ENCODE peak calls at places on chromosomes 4 and X, in four cellular contexts. Z is GM12878, Y is H1, K is SK-N-SH. L is an unnamed sample.

GRCh38 chrX:141619336-141619735 is 29.8 kb downstream of the SPANXA2 start:
- DNase-seq in Z (no peak), Y (no peak), K (no peak), L (no peak)

GRCh38 chrX:86047174-86047991 is at the start of gene CHM:
- DNase-seq in Z (peak; percentile 63), Y (no peak), K (peak; percentile 77), L (peak; percentile 80)

GRCh38 chr4:21656832-21657231 is 291.7 kb downstream of the KCNIP4 start:
- DNase-seq in Z (no peak), Y (peak; percentile 2), K (no peak), L (peak; percentile 2)

GRCh38 chr4:139175647-139176298 is 1.2 kb downstream of the ELF2 start:
- DNase-seq in Z (no peak), Y (no peak), K (peak; percentile 56), L (no peak)

GRCh38 chr4:45554423-45554822 is 569.4 kb downstream of the GABRG1 start:
- DNase-seq in Z (no peak), Y (no peak), K (no peak), L (no peak)

GRCh38 chr4:26212528-26212927 is 108.3 kb upstream of the RBPJ start:
- DNase-seq in Z (no peak), Y (no peak), K (no peak), L (no peak)

GRCh38 chrX:103518571-103518970 is 718 bp downstream of the RAB40A start:
- DNase-seq in Z (no peak), Y (no peak), K (no peak), L (no peak)

GRCh38 chr4:6225469-6225868 is 25.1 kb upstream of the JAKMIP1 start:
- DNase-seq in Z (no peak), Y (no peak), K (no peak), L (no peak)

GRCh38 chr4:22491939-22492338 is 23.9 kb downstream of the ADGRA3 start:
- DNase-seq in Z (no peak), Y (no peak), K (no peak), L (no peak)

GRCh38 chr4:159075531-159075932 is 27.3 kb upstream of the RAPGEF2 start:
- DNase-seq in Z (no peak), Y (no peak), K (no peak), L (no peak)

GRCh38 chr4:86117781-86118302 is 242.0 kb downstream of the MAPK10 start:
- DNase-seq in Z (no peak), Y (no peak), K (peak; percentile 5), L (no peak)

GRCh38 chr4:95585016-95585695 is 36.4 kb upstream of the UNC5C start:
- DNase-seq in Z (no peak), Y (no peak), K (no peak), L (no peak)

GRCh38 chrX:118745570-118745969 is 18.2 kb downstream of the IL13RA1 start:
- DNase-seq in Z (no peak), Y (no peak), K (no peak), L (no peak)

GRCh38 chrX:56788717-56789122 is 59.7 kb downstream of the NBDY start:
- DNase-seq in Z (no peak), Y (no peak), K (no peak), L (peak; percentile 18)

GRCh38 chr4:110826656-110827055 is 203.8 kb upstream of the PITX2 start:
- DNase-seq in Z (no peak), Y (no peak), K (no peak), L (no peak)

DNA sequence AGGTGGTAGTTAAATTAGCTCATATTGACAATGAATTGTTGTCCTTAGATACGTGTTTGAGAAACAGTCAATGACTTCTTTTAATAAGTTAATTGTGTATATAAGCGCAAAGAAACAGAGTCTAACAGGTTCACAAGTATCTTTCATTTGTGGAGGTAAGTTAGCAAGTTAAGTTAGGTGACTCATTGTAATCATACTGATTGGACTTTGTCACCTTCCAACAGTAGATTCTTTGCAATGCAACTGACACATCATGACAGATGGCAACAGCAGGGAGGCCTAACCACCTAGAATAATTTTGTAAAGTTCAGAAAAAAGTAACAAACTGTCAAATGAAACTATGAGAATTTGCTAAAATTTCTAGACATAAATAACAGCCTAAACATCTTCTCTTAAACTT is 207.6 kb upstream of the PITX2 start:
- DNase-seq in Z (no peak), Y (no peak), K (no peak), L (no peak)
- TF ChIP-seq TCF12 in Z (no peak), Y (no peak), K (no peak), L (no peak)

DNA sequence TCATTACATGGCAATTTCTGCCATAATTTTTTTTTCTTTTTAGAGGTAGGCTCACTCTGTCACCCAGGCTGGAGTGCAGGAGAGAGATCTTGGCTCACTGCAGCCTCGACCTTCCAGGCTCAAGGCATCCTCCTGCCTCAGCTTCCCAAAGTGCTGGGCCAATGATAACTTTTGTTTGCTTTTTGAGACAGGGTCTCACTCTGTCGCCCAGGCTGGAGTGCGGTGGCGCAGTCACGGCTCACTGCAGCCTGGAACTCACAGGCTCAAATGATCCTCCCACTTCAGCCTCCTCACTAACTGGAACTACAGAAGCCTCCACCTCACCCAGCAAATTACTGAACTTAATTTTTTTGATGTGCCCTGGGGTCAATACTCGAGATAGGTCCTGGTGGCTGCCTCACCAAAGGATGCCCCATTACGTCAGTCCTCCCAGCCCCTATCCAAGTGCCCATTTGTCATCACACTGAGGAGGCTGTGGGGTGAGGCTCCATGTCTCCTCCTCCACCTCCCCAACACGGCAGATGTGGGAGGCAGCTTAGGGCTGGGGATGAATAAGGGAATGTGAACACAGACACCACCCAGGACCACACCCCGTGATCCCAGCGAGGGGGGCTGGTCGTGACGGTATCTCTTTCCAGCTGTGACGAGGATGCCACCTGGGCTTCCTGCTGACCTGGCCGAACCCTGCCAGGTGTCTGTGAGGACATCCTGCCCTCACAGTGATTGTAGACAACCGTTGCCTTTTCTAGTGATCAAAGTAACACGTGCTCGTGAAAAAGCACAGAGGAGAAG is 12.4 kb upstream of the NKX1-1 start:
- DNase-seq in Z (no peak), Y (no peak), K (no peak), L (no peak)
- TF ChIP-seq TCF12 in Z (no peak), Y (no peak), K (no peak), L (no peak)

GRCh38 chr4:2962614-2963184 is 507 bp downstream of the NOP14 start:
- DNase-seq in Z (no peak), Y (no peak), K (no peak), L (peak; percentile 12)

GRCh38 chr4:2964077-2964471 is 703 bp downstream of the GRK4 start:
- DNase-seq in Z (no peak), Y (no peak), K (peak; percentile 62), L (no peak)

GRCh38 chr4:2963185-2964076 is at the start of the genes GRK4 and NOP14:
- DNase-seq in Z (peak; percentile 92), Y (peak; percentile 96), K (peak; percentile 97), L (peak; percentile 94)

GRCh38 chr4:2961411-2962098 is 1.7 kb downstream of the NOP14 start:
- DNase-seq in Z (no peak), Y (no peak), K (peak; percentile 44), L (peak; percentile 44)

GRCh38 chr4:2962099-2962455 is 1.1 kb downstream of the NOP14 start:
- DNase-seq in Z (no peak), Y (no peak), K (peak; percentile 34), L (no peak)
- TF ChIP-seq TCF12 in Z (no peak), Y (no peak), K (no peak), L (no peak)

GRCh38 chr4:119783200-119783978 is 154.8 kb upstream of the PDE5A start:
- DNase-seq in Z (no peak), Y (no peak), K (no peak), L (no peak)

GRCh38 chr4:119785963-119786362 is 157.4 kb upstream of the PDE5A start:
- DNase-seq in Z (no peak), Y (no peak), K (no peak), L (peak; percentile 3)

GRCh38 chr4:119781044-119781443 is 152.4 kb upstream of the PDE5A start:
- DNase-seq in Z (no peak), Y (no peak), K (no peak), L (no peak)
- TF ChIP-seq TCF12 in Z (no peak), Y (no peak), K (no peak), L (no peak)

DNA sequence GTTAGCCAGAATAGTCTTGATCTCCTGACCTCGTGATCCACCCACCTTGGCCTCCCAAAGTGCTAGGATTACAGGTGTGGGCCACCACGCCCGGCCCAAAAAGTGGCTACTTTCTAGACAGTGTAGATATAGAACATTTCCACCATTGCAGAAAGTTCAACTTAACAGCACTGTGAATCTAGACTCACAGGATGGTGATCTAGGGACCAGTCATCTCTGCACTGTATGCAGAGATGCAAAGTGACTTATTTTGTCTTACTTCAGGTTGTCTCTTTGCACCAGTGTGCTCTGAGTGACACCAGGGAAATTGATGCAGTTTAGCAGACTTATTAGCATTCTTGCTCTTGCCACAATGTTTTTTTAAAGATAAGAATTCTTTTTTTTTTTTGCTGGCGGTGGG is 12.9 kb upstream of the FOXO4 start:
- DNase-seq in Z (no peak), Y (no peak), K (no peak), L (no peak)
- TF ChIP-seq TCF12 in Z (no peak), Y (no peak), K (no peak), L (no peak)

GRCh38 chr4:72629540-72629939 is 60.5 kb upstream of the ADAMTS3 start:
- DNase-seq in Z (no peak), Y (no peak), K (no peak), L (no peak)
- TF ChIP-seq TCF12 in Z (no peak), Y (no peak), K (no peak), L (no peak)

DNA sequence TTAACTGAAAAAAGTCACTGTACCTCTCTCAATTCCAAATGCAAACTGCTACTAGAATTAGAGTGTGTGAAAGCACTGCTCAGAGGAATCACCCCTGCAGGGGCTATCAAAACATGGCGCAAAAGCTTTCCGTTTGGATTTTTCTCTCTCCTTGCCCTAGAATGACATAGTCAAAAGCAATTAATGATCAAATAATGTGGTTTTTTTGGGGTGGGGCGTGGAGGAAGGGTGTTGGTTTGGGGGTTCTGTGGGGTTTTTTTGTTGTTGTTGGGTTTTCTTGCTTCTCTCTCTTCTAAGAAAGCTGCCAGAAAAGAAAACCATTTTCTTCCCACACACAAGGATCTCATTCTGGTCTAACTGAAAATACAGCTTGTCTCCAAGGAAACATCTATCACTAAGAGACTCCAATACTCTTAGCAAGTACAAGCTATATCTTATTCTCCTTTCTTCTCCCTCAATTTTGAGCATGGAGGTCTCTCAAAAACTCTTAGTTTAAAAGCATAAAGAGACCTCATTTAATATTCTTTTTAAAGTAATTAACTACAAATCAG is 41.6 kb downstream of the USP46 start:
- DNase-seq in Z (no peak), Y (no peak), K (no peak), L (no peak)
- TF ChIP-seq TCF12 in Z (no peak), Y (no peak), K (no peak), L (no peak)